ENCODE peak calls at places on chromosomes 7 and 10, in seven cellular contexts. T, E, N, V, W, L and R are unnamed samples.

GRCh38 chr7:151008511-151009323 is 15.6 kb downstream of the ATG9B start:
- DNase-seq in V (no peak), L (no peak), N (no peak), W (peak), T (peak), E (peak), R (no peak)

GRCh38 chr7:55420535-55420934 is 55.4 kb downstream of the LANCL2 start:
- DNase-seq in T (no peak), E (no peak), N (no peak), W (no peak), V (no peak), L (no peak), R (no peak)

GRCh38 chr10:71767420-71768035 is 5.8 kb downstream of the VSIR start:
- DNase-seq in E (no peak), W (no peak), L (no peak), N (no peak), T (no peak), V (no peak), R (no peak)

GRCh38 chr7:73903321-73904218 is 42.6 kb downstream of the TMEM270 start:
- DNase-seq in W (no peak), L (no peak), N (no peak), T (no peak), E (no peak), V (no peak), R (no peak)

GRCh38 chr10:11793762-11794479 is 29.2 kb upstream of the PROSER2 start:
- DNase-seq in W (no peak), T (no peak), N (no peak), E (no peak), L (no peak), V (peak), R (peak)

GRCh38 chr7:99221866-99222265 is 14.0 kb upstream of the KPNA7 start:
- DNase-seq in N (no peak), W (no peak), L (no peak), T (no peak), E (no peak), V (no peak), R (no peak)

GRCh38 chr10:59575269-59575668 is 134.4 kb downstream of the SLC16A9 start:
- DNase-seq in N (no peak), T (no peak), W (no peak), V (no peak), L (no peak), E (no peak), R (no peak)

GRCh38 chr10:15433850-15434537 is 62.9 kb upstream of the FAM171A1 start:
- DNase-seq in E (no peak), N (no peak), T (peak), W (no peak), V (peak), L (no peak), R (no peak)

GRCh38 chr10:14625210-14625621 is 149.5 kb downstream of the FAM107B start:
- DNase-seq in T (no peak), N (no peak), L (no peak), E (no peak), V (no peak), W (no peak), R (no peak)

GRCh38 chr7:150451833-150452431 is 1.5 kb downstream of the GIMAP8 start:
- DNase-seq in N (no peak), T (no peak), E (no peak), W (no peak), L (no peak), V (no peak), R (no peak)

GRCh38 chr10:124742418-124743187 is 1.6 kb downstream of the FAM53B start:
- DNase-seq in E (no peak), T (peak), L (no peak), W (peak), V (peak), N (peak), R (no peak)

GRCh38 chr7:50531401-50531906 is 33.8 kb downstream of the DDC start:
- DNase-seq in E (no peak), N (no peak), T (no peak), L (no peak), W (peak), V (peak), R (peak)

GRCh38 chr10:100510533-100511308 is 8.9 kb downstream of the SEC31B start:
- DNase-seq in E (peak), V (peak), W (no peak), L (no peak), T (no peak), N (no peak), R (no peak)

GRCh38 chr10:78199759-78200158 is 166.1 kb downstream of the RPS24 start:
- DNase-seq in V (peak), N (no peak), W (no peak), E (no peak), L (no peak), T (no peak), R (no peak)

GRCh38 chr10:112388548-112388947 is 14.6 kb downstream of the ACSL5 start:
- DNase-seq in L (no peak), W (no peak), V (no peak), E (no peak), T (no peak), N (no peak), R (no peak)

GRCh38 chr7:74134117-74134539 is 40.0 kb upstream of the EIF4H start:
- DNase-seq in W (peak), E (no peak), V (peak), L (no peak), N (no peak), T (no peak), R (no peak)

GRCh38 chr10:94343159-94343558 is 19.6 kb downstream of the NOC3L start:
- DNase-seq in E (no peak), L (no peak), V (no peak), N (no peak), W (no peak), T (no peak), R (no peak)

GRCh38 chr10:114412907-114413386 is 8.6 kb upstream of the AFAP1L2 start:
- DNase-seq in N (no peak), W (no peak), E (no peak), V (peak), L (no peak), T (no peak), R (peak)

GRCh38 chr10:84265378-84265777 is 20.5 kb downstream of the RGR start:
- DNase-seq in N (no peak), T (no peak), L (no peak), E (no peak), V (no peak), W (no peak), R (no peak)

GRCh38 chr7:82859106-82859850 is 303.4 kb downstream of the PCLO start:
- DNase-seq in L (no peak), T (no peak), E (no peak), N (no peak), V (peak), W (no peak), R (peak)

GRCh38 chr7:112665709-112666108 is 124.5 kb downstream of the TMEM168 start:
- DNase-seq in T (no peak), E (no peak), V (peak), W (no peak), L (no peak), N (no peak), R (no peak)

GRCh38 chr7:143362126-143362961 is at the start of gene FAM131B:
- DNase-seq in W (no peak), T (no peak), V (no peak), L (no peak), E (no peak), N (no peak), R (no peak)

GRCh38 chr10:79178614-79179403 is 110.0 kb downstream of the ZMIZ1 start:
- DNase-seq in W (no peak), E (no peak), T (no peak), V (no peak), L (peak), N (no peak), R (no peak)

GRCh38 chr7:22399091-22399490 is 42.1 kb upstream of the RAPGEF5 start:
- DNase-seq in L (no peak), N (no peak), W (no peak), V (no peak), T (no peak), E (no peak), R (no peak)

GRCh38 chr7:51255050-51255449 is 61.6 kb downstream of the COBL start:
- DNase-seq in L (no peak), E (no peak), V (no peak), N (no peak), W (no peak), T (no peak), R (no peak)

GRCh38 chr10:93261089-93261488 is 187.4 kb downstream of the CYP26A1 start:
- DNase-seq in E (no peak), V (no peak), N (no peak), L (no peak), W (no peak), T (no peak), R (no peak)

GRCh38 chr10:7541137-7542087 is 125.4 kb downstream of the ITIH5 start:
- DNase-seq in T (no peak), N (no peak), E (no peak), V (no peak), L (no peak), W (peak), R (peak)

GRCh38 chr10:72753760-72754231 is 61.9 kb downstream of the MCU start:
- DNase-seq in E (no peak), V (no peak), N (no peak), L (no peak), W (no peak), T (no peak), R (no peak)

GRCh38 chr7:28872226-28872625 is 85.9 kb downstream of the TRIL start:
- DNase-seq in N (no peak), L (no peak), W (no peak), V (no peak), T (no peak), E (no peak), R (no peak)

GRCh38 chr10:77836299-77836820 is 90.2 kb downstream of the DLG5 start:
- DNase-seq in V (peak), N (no peak), E (peak), L (peak), W (peak), T (peak), R (no peak)

GRCh38 chr7:66250711-66251110 is 45.6 kb downstream of the TPST1 start:
- DNase-seq in T (no peak), E (no peak), V (peak), N (no peak), W (no peak), L (no peak), R (no peak)

GRCh38 chr10:15824498-15824897 is 35.8 kb downstream of the MINDY3 start:
- DNase-seq in L (no peak), N (no peak), V (no peak), W (no peak), E (no peak), T (peak), R (no peak)

GRCh38 chr7:139430443-139430842 is 53.0 kb downstream of the KLRG2 start:
- DNase-seq in T (no peak), V (no peak), L (no peak), N (no peak), W (no peak), E (no peak), R (no peak)
- TF ChIP-seq CTCF in T (no peak), V (no peak), L (no peak), N (no peak), W (no peak), E (no peak), R (no peak)

DNA sequence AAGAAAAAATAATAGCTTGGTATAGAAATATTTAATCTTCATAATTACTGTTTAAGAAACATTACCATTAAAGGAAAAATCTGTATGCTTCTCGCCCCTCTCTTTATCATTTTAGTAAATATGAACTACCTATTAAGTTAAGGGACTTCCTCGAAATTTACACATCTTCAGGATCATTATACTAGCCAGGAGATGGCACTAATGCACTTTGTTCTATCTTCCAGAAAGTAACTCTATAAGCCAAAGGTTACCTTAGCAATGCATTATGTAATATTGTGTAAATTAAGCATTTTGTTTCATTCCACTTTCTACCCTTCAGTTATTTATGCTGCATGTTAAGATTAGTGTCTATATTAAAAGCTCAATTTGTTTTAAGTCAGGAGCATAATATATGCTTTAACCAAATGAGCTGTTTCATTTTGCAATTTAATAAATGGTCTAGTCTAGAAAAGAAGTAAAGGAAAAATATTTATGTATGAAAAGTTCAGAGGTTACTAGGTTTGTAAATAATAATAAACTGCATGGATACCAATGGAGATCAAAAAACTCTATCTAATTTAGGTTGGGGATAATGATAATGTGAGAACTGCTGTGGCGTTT is 128.4 kb downstream of the ANKRD7 start:
- DNase-seq in N (no peak), W (no peak), V (peak), E (no peak), L (no peak), T (peak), R (peak)
- TF ChIP-seq CTCF in N (peak), W (no peak), V (peak), E (no peak), L (peak), T (peak), R (peak)

GRCh38 chr7:141200191-141201108 is 126.6 kb downstream of the TMEM178B start:
- DNase-seq in V (no peak), L (no peak), W (no peak), E (no peak), N (no peak), T (no peak), R (no peak)
- TF ChIP-seq CTCF in V (no peak), L (no peak), W (no peak), E (no peak), N (no peak), T (no peak), R (no peak)

GRCh38 chr10:91992026-91992425 is 68.5 kb downstream of the BTAF1 start:
- DNase-seq in V (no peak), L (no peak), T (no peak), E (no peak), N (no peak), W (no peak), R (no peak)

GRCh38 chr10:92001995-92002394 is 78.4 kb downstream of the BTAF1 start:
- DNase-seq in L (no peak), W (no peak), N (no peak), T (no peak), V (no peak), E (no peak), R (no peak)

GRCh38 chr10:91996266-91996665 is 72.7 kb downstream of the BTAF1 start:
- DNase-seq in V (no peak), L (no peak), T (no peak), E (no peak), N (no peak), W (no peak), R (no peak)
- TF ChIP-seq CTCF in V (no peak), L (no peak), T (no peak), E (no peak), N (no peak), W (no peak), R (no peak)

GRCh38 chr7:100889761-100890639 is 485 bp upstream of the UFSP1 start:
- DNase-seq in V (peak), N (no peak), T (peak), E (peak), L (peak), W (peak), R (peak)

GRCh38 chr7:100888529-100888987 is 957 bp downstream of the UFSP1 start:
- DNase-seq in W (no peak), E (no peak), L (no peak), T (no peak), N (no peak), V (no peak), R (no peak)

GRCh38 chr7:100890640-100891521 is 1.4 kb upstream of the UFSP1 start:
- DNase-seq in L (no peak), T (no peak), N (no peak), V (no peak), E (no peak), W (no peak), R (no peak)

GRCh38 chr7:100887955-100888481 is 1.5 kb downstream of the UFSP1 start:
- DNase-seq in L (no peak), N (no peak), V (no peak), T (no peak), W (no peak), E (no peak), R (no peak)

DNA sequence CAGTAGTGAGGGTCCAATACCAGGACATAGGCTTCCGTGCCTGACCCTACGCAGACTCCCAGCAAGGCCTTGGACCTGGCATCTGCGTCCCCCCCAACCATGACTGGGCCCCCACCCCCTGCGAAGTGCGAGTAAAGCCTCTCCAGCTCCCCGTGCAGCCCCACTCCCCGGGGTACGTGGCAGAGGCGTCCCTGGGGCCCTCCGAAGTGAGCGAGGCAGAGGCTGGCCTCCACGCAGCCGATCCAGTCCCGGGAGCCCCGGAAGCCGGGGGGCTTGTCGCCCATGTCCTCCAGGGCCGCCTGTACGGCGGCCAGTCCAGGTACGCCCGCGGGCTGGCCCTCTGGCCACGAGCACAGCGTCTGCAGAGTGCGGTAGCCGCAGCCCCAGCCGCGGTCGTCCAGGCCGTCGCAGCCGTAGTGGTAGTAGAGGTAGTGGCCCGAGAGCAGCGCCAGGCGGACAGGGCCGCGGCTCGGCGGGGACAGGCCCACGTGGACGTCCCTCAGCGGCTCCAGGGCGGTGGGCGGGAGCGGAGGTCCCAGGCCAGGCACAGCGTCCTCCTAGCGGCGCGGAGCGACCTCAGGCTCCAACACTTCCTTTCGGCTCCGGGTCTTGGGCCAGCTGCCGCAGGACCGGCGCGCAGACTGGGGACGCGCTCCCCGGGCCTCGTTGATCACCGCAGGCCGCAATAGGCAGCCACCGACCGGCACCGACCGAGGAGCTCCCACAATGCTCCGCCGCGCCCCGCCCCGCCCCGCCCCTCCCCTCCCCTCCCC is at the start of gene UFSP1:
- DNase-seq in E (no peak), V (no peak), W (no peak), T (no peak), L (no peak), N (no peak), R (no peak)
- TF ChIP-seq CTCF in E (no peak), V (no peak), W (no peak), T (no peak), L (no peak), N (no peak), R (no peak)

DNA sequence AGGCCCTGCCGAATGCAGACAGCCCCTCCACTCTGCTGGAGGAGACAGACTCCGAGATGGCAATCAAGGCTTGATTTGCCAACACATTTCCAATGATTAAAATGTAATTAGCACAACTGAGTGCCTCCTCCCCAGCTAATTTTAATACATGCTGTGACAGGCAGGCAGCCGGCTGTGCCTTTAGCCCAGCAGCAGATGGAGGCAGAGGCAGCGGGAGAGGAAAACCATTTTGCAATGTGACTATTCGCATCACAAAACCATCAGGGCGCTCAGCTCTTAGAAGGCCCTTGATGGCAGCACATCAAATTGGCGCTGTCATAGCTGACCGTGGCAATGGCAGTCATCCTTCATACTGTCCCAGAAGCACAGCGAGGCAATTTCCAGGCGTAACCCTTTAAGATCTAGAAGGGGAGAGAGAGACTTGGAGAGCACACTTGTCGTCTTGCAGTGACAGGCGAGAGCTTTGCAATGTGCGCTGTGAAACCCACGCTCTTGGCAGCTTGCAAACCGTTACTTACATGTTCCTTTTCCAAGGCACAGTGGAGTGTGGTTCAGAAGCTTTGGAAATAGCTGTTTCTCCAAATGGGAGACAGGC is 714.8 kb upstream of the GALNT17 start:
- DNase-seq in E (no peak), L (no peak), T (peak), N (no peak), V (no peak), W (no peak), R (no peak)
- TF ChIP-seq CTCF in E (no peak), L (no peak), T (peak), N (no peak), V (peak), W (no peak), R (no peak)

GRCh38 chr7:23768022-23768421 is 58.0 kb downstream of the STK31 start:
- DNase-seq in E (no peak), W (no peak), V (no peak), T (no peak), N (no peak), L (no peak), R (no peak)
- TF ChIP-seq CTCF in E (no peak), W (no peak), V (no peak), T (no peak), N (no peak), L (no peak), R (no peak)